ENCODE peak calls at places on chromosomes 13 and 19, in ten cellular contexts. B is spleen, I is Peyer's patch, S is Panc1, T is prostate gland, V is heart left ventricle, O is GM23338, D is left ventricle myocardium inferior, X is A549, K is K562. F is an unnamed sample. For H3K4me1, the result is how much of the 10 kb centered on the place peaks cover.

GRCh38 chr19:9597027-9597426 is 12.7 kb upstream of the ZNF121 start:
- DNase-seq in V (no peak), O (no peak), D (no peak), S (peak), X (no peak), K (no peak), I (no peak), T (no peak), B (no peak), F (no peak)

GRCh38 chr19:33622505-33622808 is 704 bp downstream of the CHST8 start:
- DNase-seq in T (no peak), B (no peak), K (no peak), O (peak), V (no peak), D (no peak), I (no peak), X (no peak), S (no peak), F (peak)

GRCh38 chr19:21568816-21569496 is 63.6 kb downstream of the ZNF429 start:
- DNase-seq in B (no peak), T (peak), S (no peak), D (peak), I (peak), K (no peak), V (peak), X (no peak), O (peak), F (no peak)

GRCh38 chr13:101449971-101450748 is 2.3 kb upstream of the ITGBL1 start:
- DNase-seq in K (no peak), V (no peak), T (no peak), X (peak), D (no peak), I (no peak), O (no peak), S (peak), B (no peak), F (no peak)

GRCh38 chr19:42323852-42324654 is 1.4 kb upstream of the MEGF8 start:
- DNase-seq in K (no peak), I (no peak), D (no peak), X (no peak), O (peak), B (peak), S (no peak), T (no peak), V (no peak), F (peak)

GRCh38 chr19:10431943-10432735 is 11.8 kb downstream of the PDE4A start:
- DNase-seq in S (no peak), I (peak), K (peak), D (peak), O (peak), V (peak), T (peak), B (peak), X (no peak), F (peak)

GRCh38 chr19:53140351-53140750 is 7.6 kb upstream of the ZNF415 start:
- DNase-seq in X (no peak), S (no peak), T (no peak), D (no peak), V (no peak), I (no peak), O (no peak), B (no peak), K (no peak), F (no peak)

GRCh38 chr13:65909501-65909900 is 1320.6 kb downstream of the PCDH9 start:
- DNase-seq in K (no peak), B (no peak), X (no peak), V (no peak), T (no peak), D (no peak), S (no peak), O (no peak), I (no peak), F (no peak)

GRCh38 chr19:54164369-54165068 is 5.0 kb upstream of the LENG1 start:
- DNase-seq in I (peak), D (no peak), X (peak), B (no peak), T (peak), K (peak), S (no peak), V (peak), O (peak), F (peak)

GRCh38 chr13:58884353-58884752 is 1252.8 kb downstream of the PCDH17 start:
- DNase-seq in I (no peak), S (no peak), X (no peak), T (no peak), V (no peak), D (no peak), O (peak), K (no peak), B (no peak), F (peak)

GRCh38 chr19:42285546-42285945 is 16.4 kb upstream of the PRR19 start:
- DNase-seq in B (peak), X (peak), T (no peak), K (no peak), I (no peak), S (no peak), V (no peak), O (no peak), D (no peak), F (peak)

GRCh38 chr19:6516659-6517291 is 14.1 kb upstream of the TNFSF9 start:
- DNase-seq in I (peak), D (peak), X (peak), O (peak), B (peak), T (peak), S (no peak), K (peak), V (peak), F (peak)

GRCh38 chr19:40223135-40223822 is 3.2 kb downstream of the CCNP start:
- DNase-seq in O (peak), I (peak), D (no peak), S (no peak), B (no peak), T (no peak), V (no peak), X (no peak), K (no peak), F (peak)

GRCh38 chr19:53549354-53549753 is 11.4 kb downstream of the ZNF331 start:
- DNase-seq in I (no peak), X (no peak), V (no peak), S (no peak), T (no peak), B (no peak), D (no peak), O (peak), K (no peak), F (no peak)

GRCh38 chr19:28424662-28425430 is 788.1 kb downstream of the UQCRFS1 start:
- DNase-seq in K (no peak), D (no peak), S (no peak), T (no peak), I (no peak), O (no peak), V (no peak), X (no peak), B (no peak), F (no peak)

GRCh38 chr19:38717051-38717450 is 27.2 kb downstream of the CAPN12 start:
- DNase-seq in I (no peak), S (no peak), V (no peak), X (no peak), O (no peak), K (no peak), B (no peak), T (no peak), D (no peak), F (no peak)

GRCh38 chr13:27309401-27309958 is 38.9 kb downstream of the RASL11A start:
- DNase-seq in T (no peak), O (no peak), S (no peak), B (no peak), D (no peak), X (no peak), K (no peak), V (no peak), I (no peak), F (no peak)

GRCh38 chr19:6076675-6077463 is 33.4 kb downstream of the RFX2 start:
- DNase-seq in O (no peak), B (no peak), S (no peak), T (no peak), K (no peak), X (no peak), D (no peak), I (no peak), V (no peak), F (no peak)

GRCh38 chr13:31987071-31987470 is 44.5 kb upstream of the FRY start:
- DNase-seq in I (no peak), V (no peak), T (no peak), B (no peak), D (no peak), K (no peak), X (no peak), O (no peak), S (no peak), F (no peak)

GRCh38 chr19:861756-862528 is 2.5 kb downstream of the CFD start:
- DNase-seq in D (no peak), K (peak), B (peak), V (no peak), O (peak), I (peak), X (no peak), T (no peak), S (no peak), F (peak)

GRCh38 chr19:1386945-1387683 is 3.4 kb downstream of the NDUFS7 start:
- DNase-seq in V (no peak), O (no peak), B (no peak), S (no peak), I (no peak), X (no peak), D (no peak), T (no peak), K (no peak), F (no peak)

GRCh38 chr13:75541961-75542360 is 4.3 kb upstream of the COMMD6 start:
- DNase-seq in I (no peak), X (no peak), D (no peak), V (no peak), O (no peak), K (no peak), S (no peak), T (no peak), B (no peak), F (no peak)

GRCh38 chr13:51666316-51666715 is 82.1 kb downstream of the WDFY2 start:
- DNase-seq in S (no peak), X (no peak), T (no peak), I (no peak), D (no peak), B (no peak), K (no peak), V (no peak), O (no peak), F (no peak)

GRCh38 chr19:6324757-6325156 is 8.7 kb downstream of the ACER1 start:
- DNase-seq in D (no peak), B (no peak), X (no peak), V (no peak), K (no peak), I (no peak), S (no peak), T (no peak), O (no peak), F (no peak)

GRCh38 chr19:17346109-17346671 is 8.8 kb downstream of the GTPBP3 start:
- DNase-seq in B (peak), I (peak), K (peak), D (peak), O (peak), T (peak), X (peak), V (peak), S (no peak), F (peak)

GRCh38 chr13:96379967-96380366 is 290.1 kb downstream of the HS6ST3 start:
- DNase-seq in S (no peak), V (no peak), D (no peak), O (no peak), B (no peak), T (no peak), X (no peak), I (no peak), K (no peak), F (no peak)

GRCh38 chr13:36718146-36718545 is 44.3 kb downstream of the SERTM1 start:
- DNase-seq in T (no peak), K (no peak), O (no peak), V (no peak), B (no peak), S (no peak), X (no peak), I (no peak), D (no peak), F (no peak)

GRCh38 chr13:34967851-34968562 is 25.9 kb downstream of the NBEA start:
- DNase-seq in K (no peak), V (no peak), X (no peak), I (no peak), O (no peak), S (no peak), T (no peak), D (no peak), B (no peak), F (no peak)

GRCh38 chr13:36193151-36193855 is 21.1 kb downstream of the SOHLH2 start:
- DNase-seq in K (no peak), I (no peak), D (no peak), X (no peak), S (no peak), B (no peak), O (no peak), V (no peak), T (no peak), F (no peak)

GRCh38 chr19:48735031-48735615 is 5.3 kb downstream of the RASIP1 start:
- DNase-seq in S (no peak), I (peak), D (no peak), T (no peak), V (no peak), B (no peak), X (peak), K (no peak), O (peak), F (peak)

GRCh38 chr13:27481766-27482165 is 31.4 kb upstream of the MTIF3 start:
- DNase-seq in T (peak), S (no peak), X (peak), O (peak), K (peak), V (no peak), B (peak), I (peak), D (peak), F (peak)

GRCh38 chr19:55146078-55146647 is 2.8 kb downstream of the TNNT1 start:
- DNase-seq in X (peak), S (no peak), O (peak), V (no peak), D (no peak), K (peak), T (no peak), B (no peak), I (no peak), F (peak)

GRCh38 chr19:18940791-18941627 is at the start of gene HOMER3:
- DNase-seq in S (no peak), X (peak), V (peak), I (peak), D (peak), T (peak), O (peak), K (peak), B (peak), F (peak)

GRCh38 chr13:73531014-73531413 is 472.2 kb downstream of the KLF5 start:
- DNase-seq in O (no peak), B (no peak), D (no peak), T (no peak), V (peak), I (no peak), X (no peak), S (no peak), K (no peak), F (no peak)
- TF ChIP-seq CTCF in O (no peak), B (no peak), D (no peak), T (no peak), V (no peak), I (no peak), X (no peak), S (no peak), K (no peak), F (no peak)

DNA sequence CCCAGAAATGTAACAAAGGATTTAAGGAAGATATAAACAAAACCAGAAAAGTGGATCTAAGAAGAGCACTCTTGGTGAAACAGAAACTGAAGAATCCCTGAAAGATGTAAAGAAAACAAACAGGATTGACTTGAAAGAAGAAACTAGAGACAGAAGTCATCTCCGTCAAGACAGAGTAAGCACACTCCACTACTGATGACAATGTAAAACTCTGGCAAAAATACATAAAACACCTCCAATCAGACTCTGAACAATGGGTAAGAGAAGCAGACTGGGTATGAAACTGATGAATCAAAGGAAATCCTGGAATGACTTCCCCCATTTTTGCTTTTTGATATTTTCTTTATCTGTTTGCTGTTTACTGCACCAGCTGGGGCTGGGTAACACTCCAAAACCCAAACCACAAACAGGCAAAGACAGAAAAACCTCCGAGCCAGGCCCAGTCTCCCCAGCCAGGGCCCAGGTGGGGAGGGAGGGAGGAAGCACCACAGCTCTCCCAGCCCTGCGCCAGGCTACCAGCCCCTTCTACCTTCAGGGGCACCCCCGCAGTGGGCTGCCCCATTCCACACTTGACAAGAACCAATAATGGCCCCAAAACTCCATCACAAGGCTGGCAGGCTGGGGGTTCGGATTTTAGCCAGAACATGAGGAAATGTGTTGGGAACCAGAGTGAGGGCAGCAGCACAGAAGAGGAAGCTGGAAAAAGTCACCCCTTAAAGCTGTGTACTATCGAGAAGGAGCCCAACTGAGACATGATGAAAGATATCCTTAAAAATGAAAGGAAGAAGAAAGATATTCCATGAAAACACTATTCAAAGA is 13.3 kb downstream of the TUBGCP3 start:
- DNase-seq in B (no peak), D (no peak), V (no peak), K (no peak), O (no peak), I (no peak), X (no peak), T (no peak), S (no peak), F (no peak)
- H3K4me1 ChIP-seq in B (half or more), D (half or more), V (under half), K (under half), O (under half), I (under half), X (under half), T (under half), S (under half), F (under half)

DNA sequence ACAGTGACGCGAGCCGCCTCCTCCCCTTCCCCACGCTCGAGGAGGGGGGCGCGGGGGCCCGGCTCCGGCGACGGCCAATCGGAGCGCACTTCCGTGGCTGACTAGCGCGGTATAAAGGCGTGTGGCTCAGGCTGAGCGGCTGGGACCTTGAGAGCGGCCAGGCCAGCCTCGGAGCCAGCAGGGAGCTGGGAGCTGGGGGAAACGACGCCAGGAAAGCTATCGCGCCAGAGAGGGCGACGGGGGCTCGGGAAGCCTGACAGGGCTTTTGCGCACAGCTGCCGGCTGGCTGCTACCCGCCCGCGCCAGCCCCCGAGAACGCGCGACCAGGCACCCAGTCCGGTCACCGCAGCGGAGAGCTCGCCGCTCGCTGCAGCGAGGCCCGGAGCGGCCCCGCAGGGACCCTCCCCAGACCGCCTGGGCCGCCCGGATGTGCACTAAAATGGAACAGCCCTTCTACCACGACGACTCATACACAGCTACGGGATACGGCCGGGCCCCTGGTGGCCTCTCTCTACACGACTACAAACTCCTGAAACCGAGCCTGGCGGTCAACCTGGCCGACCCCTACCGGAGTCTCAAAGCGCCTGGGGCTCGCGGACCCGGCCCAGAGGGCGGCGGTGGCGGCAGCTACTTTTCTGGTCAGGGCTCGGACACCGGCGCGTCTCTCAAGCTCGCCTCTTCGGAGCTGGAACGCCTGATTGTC is at the start of gene JUNB:
- DNase-seq in S (no peak), B (peak), D (peak), T (peak), O (peak), I (peak), V (peak), K (peak), X (peak), F (peak)
- TF ChIP-seq CTCF in S (no peak), B (peak), D (peak), T (peak), O (no peak), I (no peak), V (no peak), K (peak), X (no peak), F (peak)

GRCh38 chr13:30421093-30422055 is 919 bp upstream of the UBE2L5 start:
- DNase-seq in K (peak), X (peak), O (peak), V (peak), B (peak), D (peak), T (peak), S (no peak), I (peak), F (peak)
- H3K4me1 ChIP-seq in K (under half), X (under half), O (under half), V (under half), B (under half), D (under half), T (under half), S (under half), I (under half), F (under half)